ENCODE peak calls at places on chromosomes 7 and 10, in seven cellular contexts. One of them, this sample, is unnamed.

GRCh38 chr10:60943372-60944158 is 420 bp downstream of the RHOBTB1 start:
- DNase-seq in IMR-90: peak; percentile 40
- DNase-seq in head of caudate nucleus: peak; percentile 59
- DNase-seq in EL: peak; percentile 65
- DNase-seq in DND-41: peak; percentile 54
- DNase-seq in T-helper 1 cell: no peak
- DNase-seq in aorta: peak; percentile 89
- DNase-seq in this sample: peak; percentile 84

GRCh38 chr7:18685961-18686360 is 190.4 kb downstream of the HDAC9 start:
- DNase-seq in IMR-90: peak; percentile 67
- DNase-seq in head of caudate nucleus: no peak
- DNase-seq in EL: peak; percentile 27
- DNase-seq in DND-41: no peak
- DNase-seq in T-helper 1 cell: no peak
- DNase-seq in aorta: no peak
- DNase-seq in this sample: peak; percentile 10

GRCh38 chr10:120406380-120406779 is 50.6 kb upstream of the PLPP4 start:
- DNase-seq in IMR-90: no peak
- DNase-seq in head of caudate nucleus: no peak
- DNase-seq in EL: no peak
- DNase-seq in DND-41: no peak
- DNase-seq in T-helper 1 cell: no peak
- DNase-seq in aorta: no peak
- DNase-seq in this sample: no peak

GRCh38 chr10:28945959-28946358 is 268.6 kb downstream of the BAMBI start:
- DNase-seq in IMR-90: no peak
- DNase-seq in head of caudate nucleus: no peak
- DNase-seq in EL: peak; percentile 61
- DNase-seq in DND-41: no peak
- DNase-seq in T-helper 1 cell: no peak
- DNase-seq in aorta: no peak
- DNase-seq in this sample: no peak

GRCh38 chr7:130430841-130431713 is 9.7 kb downstream of the CEP41 start:
- DNase-seq in IMR-90: peak; percentile 86
- DNase-seq in head of caudate nucleus: no peak
- DNase-seq in EL: peak; percentile 78
- DNase-seq in DND-41: no peak
- DNase-seq in T-helper 1 cell: no peak
- DNase-seq in aorta: no peak
- DNase-seq in this sample: no peak

GRCh38 chr10:93435621-93436385 is 46.3 kb downstream of the MYOF start:
- DNase-seq in IMR-90: peak; percentile 43
- DNase-seq in head of caudate nucleus: no peak
- DNase-seq in EL: peak; percentile 69
- DNase-seq in DND-41: no peak
- DNase-seq in T-helper 1 cell: no peak
- DNase-seq in aorta: no peak
- DNase-seq in this sample: peak; percentile 75

GRCh38 chr10:59107147-59107546 is 69.3 kb upstream of the PHYHIPL start:
- DNase-seq in IMR-90: no peak
- DNase-seq in head of caudate nucleus: no peak
- DNase-seq in EL: no peak
- DNase-seq in DND-41: no peak
- DNase-seq in T-helper 1 cell: no peak
- DNase-seq in aorta: no peak
- DNase-seq in this sample: peak; percentile 83

GRCh38 chr7:100685631-100686145 is 8.4 kb downstream of the GIGYF1 start:
- DNase-seq in IMR-90: no peak
- DNase-seq in head of caudate nucleus: no peak
- DNase-seq in EL: no peak
- DNase-seq in DND-41: no peak
- DNase-seq in T-helper 1 cell: no peak
- DNase-seq in aorta: no peak
- DNase-seq in this sample: no peak

GRCh38 chr10:11176746-11177145 is 159.1 kb downstream of the CELF2 start:
- DNase-seq in IMR-90: no peak
- DNase-seq in head of caudate nucleus: no peak
- DNase-seq in EL: no peak
- DNase-seq in DND-41: peak; percentile 73
- DNase-seq in T-helper 1 cell: no peak
- DNase-seq in aorta: no peak
- DNase-seq in this sample: no peak

GRCh38 chr7:1956141-1956540 is 276.6 kb downstream of the MAD1L1 start:
- DNase-seq in IMR-90: no peak
- DNase-seq in head of caudate nucleus: no peak
- DNase-seq in EL: no peak
- DNase-seq in DND-41: no peak
- DNase-seq in T-helper 1 cell: no peak
- DNase-seq in aorta: no peak
- DNase-seq in this sample: no peak

GRCh38 chr7:115008465-115009114 is 86.7 kb downstream of the MDFIC start:
- DNase-seq in IMR-90: peak; percentile 79
- DNase-seq in head of caudate nucleus: no peak
- DNase-seq in EL: no peak
- DNase-seq in DND-41: peak; percentile 79
- DNase-seq in T-helper 1 cell: no peak
- DNase-seq in aorta: peak; percentile 76
- DNase-seq in this sample: peak; percentile 31

GRCh38 chr7:134891262-134892001 is 94.9 kb upstream of the AGBL3 start:
- DNase-seq in IMR-90: peak; percentile 92
- DNase-seq in head of caudate nucleus: peak; percentile 87
- DNase-seq in EL: peak; percentile 88
- DNase-seq in DND-41: no peak
- DNase-seq in T-helper 1 cell: no peak
- DNase-seq in aorta: peak; percentile 82
- DNase-seq in this sample: peak; percentile 83

GRCh38 chr10:122931088-122931958 is 20.9 kb downstream of the FAM24A start:
- DNase-seq in IMR-90: peak; percentile 65
- DNase-seq in head of caudate nucleus: no peak
- DNase-seq in EL: peak; percentile 22
- DNase-seq in DND-41: no peak
- DNase-seq in T-helper 1 cell: no peak
- DNase-seq in aorta: no peak
- DNase-seq in this sample: no peak

GRCh38 chr10:78165617-78166016 is 132.0 kb downstream of the RPS24 start:
- DNase-seq in IMR-90: no peak
- DNase-seq in head of caudate nucleus: no peak
- DNase-seq in EL: peak; percentile 14
- DNase-seq in DND-41: no peak
- DNase-seq in T-helper 1 cell: no peak
- DNase-seq in aorta: no peak
- DNase-seq in this sample: no peak

GRCh38 chr7:112765105-112765504 is 25.1 kb downstream of the TMEM168 start:
- DNase-seq in IMR-90: no peak
- DNase-seq in head of caudate nucleus: no peak
- DNase-seq in EL: no peak
- DNase-seq in DND-41: no peak
- DNase-seq in T-helper 1 cell: no peak
- DNase-seq in aorta: no peak
- DNase-seq in this sample: no peak

GRCh38 chr7:132866551-132866950 is 215.3 kb downstream of the CHCHD3 start:
- DNase-seq in IMR-90: no peak
- DNase-seq in head of caudate nucleus: no peak
- DNase-seq in EL: no peak
- DNase-seq in DND-41: no peak
- DNase-seq in T-helper 1 cell: no peak
- DNase-seq in aorta: no peak
- DNase-seq in this sample: no peak

GRCh38 chr10:61140765-61141392 is 196.9 kb upstream of the RHOBTB1 start:
- DNase-seq in IMR-90: peak; percentile 77
- DNase-seq in head of caudate nucleus: no peak
- DNase-seq in EL: peak; percentile 65
- DNase-seq in DND-41: peak; percentile 10
- DNase-seq in T-helper 1 cell: no peak
- DNase-seq in aorta: no peak
- DNase-seq in this sample: peak; percentile 70

GRCh38 chr7:18320971-18321567 is 174.5 kb upstream of the HDAC9 start:
- DNase-seq in IMR-90: peak; percentile 58
- DNase-seq in head of caudate nucleus: no peak
- DNase-seq in EL: peak; percentile 49
- DNase-seq in DND-41: no peak
- DNase-seq in T-helper 1 cell: no peak
- DNase-seq in aorta: no peak
- DNase-seq in this sample: peak; percentile 55

This sample was measured in astrocyte of the hippocampus.